ENCODE peak calls at places on chromosomes 5 and 9, in six cellular contexts. O is mammary epithelial cell; C is suprapubic skin; W is stomach; X is HepG2; V is CD4-positive, alpha-beta T cell. U is an unnamed sample.

GRCh38 chr9:36894695-36895310 is 139.3 kb downstream of the PAX5 start:
- DNase-seq in X (no peak), O (no peak), V (peak; percentile 11), C (peak; percentile 71), W (no peak), U (no peak)

GRCh38 chr5:181221105-181221791 is 1.8 kb upstream of the TRIM41 start:
- DNase-seq in C (no peak), X (no peak), V (peak; percentile 56), O (no peak), W (no peak), U (no peak)

GRCh38 chr5:95955996-95956899 is 5.4 kb downstream of the ELL2 start:
- DNase-seq in W (no peak), V (no peak), X (no peak), O (no peak), C (no peak), U (no peak)

GRCh38 chr9:124008855-124009834 is 2.4 kb upstream of the LHX2 start:
- DNase-seq in X (no peak), O (no peak), C (no peak), V (no peak), W (no peak), U (no peak)

GRCh38 chr5:11214851-11215250 is 453.8 kb upstream of the DAP start:
- DNase-seq in W (no peak), C (no peak), V (no peak), X (no peak), O (peak; percentile 8), U (no peak)

GRCh38 chr5:150284311-150284710 is 5.3 kb downstream of the CAMK2A start:
- DNase-seq in W (no peak), O (no peak), X (no peak), V (no peak), C (no peak), U (no peak)

GRCh38 chr5:27387535-27388073 is 349.2 kb upstream of the CDH9 start:
- DNase-seq in C (no peak), X (no peak), V (no peak), O (no peak), W (no peak), U (no peak)

GRCh38 chr5:115355095-115355494 is 58.6 kb upstream of the CCDC112 start:
- DNase-seq in C (no peak), O (no peak), V (no peak), W (no peak), X (no peak), U (no peak)

GRCh38 chr5:132467292-132467984 is 23.1 kb downstream of the IRF1 start:
- DNase-seq in V (no peak), W (no peak), O (no peak), X (peak; percentile 56), C (no peak), U (no peak)

GRCh38 chr5:102498271-102499034 is at the start of gene SLCO6A1:
- DNase-seq in C (no peak), W (no peak), O (no peak), V (no peak), X (no peak), U (no peak)

GRCh38 chr9:95644377-95644776 is 127.6 kb upstream of the PTCH1 start:
- DNase-seq in W (no peak), X (no peak), V (no peak), O (no peak), C (no peak), U (no peak)

GRCh38 chr5:2212481-2212880 is 329.8 kb upstream of the IRX4 start:
- DNase-seq in C (no peak), W (no peak), X (no peak), V (no peak), O (no peak), U (no peak)

GRCh38 chr9:111190352-111190751 is 139.7 kb downstream of the OR2K2 start:
- DNase-seq in X (no peak), O (no peak), W (no peak), C (no peak), V (no peak), U (no peak)

GRCh38 chr9:86246752-86247161 is 12.7 kb downstream of the C9orf153 start:
- DNase-seq in V (no peak), W (no peak), C (no peak), O (no peak), X (peak; percentile 61), U (no peak)

GRCh38 chr5:90628492-90628891 is 69.9 kb downstream of the ADGRV1 start:
- DNase-seq in C (no peak), O (no peak), X (no peak), W (no peak), V (no peak), U (no peak)

GRCh38 chr5:110386782-110387181 is 339.7 kb downstream of the TMEM232 start:
- DNase-seq in W (no peak), O (no peak), C (no peak), V (no peak), X (peak; percentile 14), U (no peak)

GRCh38 chr9:133735894-133736293 is 2.3 kb downstream of the SARDH start:
- DNase-seq in W (peak; percentile 8), O (no peak), C (no peak), X (no peak), V (no peak), U (no peak)

GRCh38 chr5:39599721-39600431 is 175.1 kb upstream of the DAB2 start:
- DNase-seq in C (no peak), X (no peak), O (peak; percentile 42), W (no peak), V (no peak), U (peak; percentile 20)

GRCh38 chr5:139657363-139658321 is 9.5 kb downstream of the CXXC5 start:
- DNase-seq in X (no peak), C (no peak), W (no peak), O (no peak), V (no peak), U (no peak)

GRCh38 chr9:78539904-78540303 is 243.0 kb downstream of the PSAT1 start:
- DNase-seq in C (no peak), X (no peak), O (peak; percentile 61), V (no peak), W (no peak), U (no peak)

GRCh38 chr5:86977185-86977584 is 290.5 kb upstream of the RASA1 start:
- DNase-seq in O (no peak), X (no peak), W (no peak), C (no peak), V (no peak), U (no peak)

GRCh38 chr5:43386960-43387362 is 25.2 kb downstream of the CCL28 start:
- DNase-seq in X (no peak), C (no peak), O (peak; percentile 70), V (no peak), W (no peak), U (peak; percentile 63)

GRCh38 chr5:28954074-28954473 is 1915.7 kb upstream of the CDH9 start:
- DNase-seq in C (no peak), X (no peak), O (peak; percentile 1), W (no peak), V (no peak), U (no peak)

GRCh38 chr5:157390179-157390923 is 69.7 kb upstream of the NIPAL4 start:
- DNase-seq in C (no peak), X (peak; percentile 93), W (peak; percentile 51), O (peak; percentile 98), V (no peak), U (peak; percentile 98)

GRCh38 chr9:130186839-130187522 is 14.8 kb downstream of the NCS1 start:
- DNase-seq in C (no peak), W (peak; percentile 56), V (no peak), X (peak; percentile 59), O (peak; percentile 69), U (peak; percentile 92)

GRCh38 chr9:130186051-130186450 is 13.8 kb downstream of the NCS1 start:
- DNase-seq in V (no peak), W (no peak), X (no peak), O (no peak), C (no peak), U (no peak)

GRCh38 chr9:130185494-130186005 is 13.3 kb downstream of the NCS1 start:
- DNase-seq in X (no peak), W (no peak), O (no peak), V (no peak), C (no peak), U (no peak)

GRCh38 chr9:130188860-130189481 is 16.8 kb downstream of the NCS1 start:
- DNase-seq in W (no peak), O (no peak), X (no peak), C (no peak), V (no peak), U (no peak)

GRCh38 chr9:130187523-130187846 is 15.3 kb downstream of the NCS1 start:
- DNase-seq in V (no peak), W (no peak), C (no peak), X (no peak), O (no peak), U (no peak)
- H3K27ac ChIP-seq in V (no peak overlapping the region), W (peak overlapping the region; percentile 85), C (no peak overlapping the region), X (no peak overlapping the region), O (no peak overlapping the region), U (peak overlapping the region; percentile 74)

GRCh38 chr9:106920091-106920490 is 57.1 kb downstream of the ZNF462 start:
- DNase-seq in O (no peak), W (no peak), V (no peak), X (no peak), C (no peak), U (no peak)

GRCh38 chr9:106918825-106919509 is 56.0 kb downstream of the ZNF462 start:
- DNase-seq in X (no peak), O (no peak), C (no peak), W (no peak), V (no peak), U (no peak)

GRCh38 chr9:106915851-106916250 is 52.9 kb downstream of the ZNF462 start:
- DNase-seq in C (no peak), V (no peak), W (no peak), O (no peak), X (no peak), U (no peak)

GRCh38 chr9:106913276-106913675 is 50.3 kb downstream of the ZNF462 start:
- DNase-seq in V (no peak), C (no peak), O (no peak), W (no peak), X (no peak), U (no peak)

GRCh38 chr9:106916491-106917235 is 53.7 kb downstream of the ZNF462 start:
- DNase-seq in C (no peak), W (no peak), O (peak; percentile 87), V (no peak), X (peak; percentile 23), U (peak; percentile 97)
- H3K27ac ChIP-seq in C (no peak overlapping the region), W (no peak overlapping the region), O (peak overlapping the region; percentile 68), V (no peak overlapping the region), X (no peak overlapping the region), U (peak overlapping the region; percentile 24)

GRCh38 chr5:59749782-59750520 is 143.6 kb downstream of the PDE4D start:
- DNase-seq in C (no peak), W (no peak), V (no peak), O (no peak), X (no peak), U (no peak)
- H3K27ac ChIP-seq in C (no peak overlapping the region), W (no peak overlapping the region), V (no peak overlapping the region), O (no peak overlapping the region), X (no peak overlapping the region), U (no peak overlapping the region)

GRCh38 chr5:171709930-171710329 is 75.7 kb upstream of the SMIM23 start:
- DNase-seq in V (no peak), W (no peak), X (no peak), O (no peak), C (peak; percentile 34), U (no peak)
- H3K27ac ChIP-seq in V (no peak overlapping the region), W (no peak overlapping the region), X (no peak overlapping the region), O (no peak overlapping the region), C (no peak overlapping the region), U (no peak overlapping the region)

U was measured in RWPE1.